ENCODE peak calls at places on chromosomes 3 and 15, in seven cellular contexts. One of them, this sample, is unnamed.

GRCh38 chr3:94011208-94011842 is 17.1 kb downstream of the STX19 start:
- DNase-seq in fibroblast of mammary gland: no peak
- DNase-seq in cardiac muscle cell: no peak
- DNase-seq in BE2C: no peak
- DNase-seq in NB4: no peak
- DNase-seq in progenitor cell of endocrine pancreas: no peak
- DNase-seq in adrenal gland: no peak
- DNase-seq in this sample: no peak

GRCh38 chr3:194749631-194750271 is 64.1 kb downstream of the FAM43A start:
- DNase-seq in fibroblast of mammary gland: no peak
- DNase-seq in cardiac muscle cell: peak
- DNase-seq in BE2C: no peak
- DNase-seq in NB4: no peak
- DNase-seq in progenitor cell of endocrine pancreas: no peak
- DNase-seq in adrenal gland: no peak
- DNase-seq in this sample: no peak

GRCh38 chr3:31356941-31357340 is 175.8 kb upstream of the STT3B start:
- DNase-seq in fibroblast of mammary gland: peak
- DNase-seq in cardiac muscle cell: no peak
- DNase-seq in BE2C: peak
- DNase-seq in NB4: peak
- DNase-seq in progenitor cell of endocrine pancreas: no peak
- DNase-seq in adrenal gland: peak
- DNase-seq in this sample: no peak

GRCh38 chr3:165256554-165256953 is 60.4 kb upstream of the SLITRK3 start:
- DNase-seq in fibroblast of mammary gland: no peak
- DNase-seq in cardiac muscle cell: no peak
- DNase-seq in BE2C: no peak
- DNase-seq in NB4: no peak
- DNase-seq in progenitor cell of endocrine pancreas: no peak
- DNase-seq in adrenal gland: no peak
- DNase-seq in this sample: no peak

GRCh38 chr3:37442397-37442796 is 268.0 kb upstream of the LRRFIP2 start:
- DNase-seq in fibroblast of mammary gland: no peak
- DNase-seq in cardiac muscle cell: no peak
- DNase-seq in BE2C: no peak
- DNase-seq in NB4: no peak
- DNase-seq in progenitor cell of endocrine pancreas: no peak
- DNase-seq in adrenal gland: no peak
- DNase-seq in this sample: no peak

GRCh38 chr3:175199961-175200360 is 340.8 kb downstream of the NAALADL2 start:
- DNase-seq in fibroblast of mammary gland: no peak
- DNase-seq in cardiac muscle cell: no peak
- DNase-seq in BE2C: no peak
- DNase-seq in NB4: no peak
- DNase-seq in progenitor cell of endocrine pancreas: no peak
- DNase-seq in adrenal gland: no peak
- DNase-seq in this sample: no peak

GRCh38 chr3:169701457-169701856 is 37.9 kb upstream of the MECOM start:
- DNase-seq in fibroblast of mammary gland: no peak
- DNase-seq in cardiac muscle cell: no peak
- DNase-seq in BE2C: no peak
- DNase-seq in NB4: no peak
- DNase-seq in progenitor cell of endocrine pancreas: no peak
- DNase-seq in adrenal gland: no peak
- DNase-seq in this sample: no peak

GRCh38 chr3:107775958-107776357 is 253.2 kb downstream of the BBX start:
- DNase-seq in fibroblast of mammary gland: no peak
- DNase-seq in cardiac muscle cell: no peak
- DNase-seq in BE2C: no peak
- DNase-seq in NB4: no peak
- DNase-seq in progenitor cell of endocrine pancreas: no peak
- DNase-seq in adrenal gland: no peak
- DNase-seq in this sample: no peak

GRCh38 chr3:175456496-175456895 is 597.4 kb downstream of the NAALADL2 start:
- DNase-seq in fibroblast of mammary gland: peak
- DNase-seq in cardiac muscle cell: no peak
- DNase-seq in BE2C: no peak
- DNase-seq in NB4: no peak
- DNase-seq in progenitor cell of endocrine pancreas: no peak
- DNase-seq in adrenal gland: no peak
- DNase-seq in this sample: no peak

GRCh38 chr15:100987143-100987542 is 68.0 kb downstream of the LRRK1 start:
- DNase-seq in fibroblast of mammary gland: peak
- DNase-seq in cardiac muscle cell: no peak
- DNase-seq in BE2C: no peak
- DNase-seq in NB4: no peak
- DNase-seq in progenitor cell of endocrine pancreas: no peak
- DNase-seq in adrenal gland: no peak
- DNase-seq in this sample: no peak

GRCh38 chr3:193375614-193376013 is 2.9 kb downstream of the ATP13A5 start:
- DNase-seq in fibroblast of mammary gland: no peak
- DNase-seq in cardiac muscle cell: no peak
- DNase-seq in BE2C: no peak
- DNase-seq in NB4: no peak
- DNase-seq in progenitor cell of endocrine pancreas: no peak
- DNase-seq in adrenal gland: no peak
- DNase-seq in this sample: no peak

GRCh38 chr3:89586256-89586655 is 478.8 kb downstream of the EPHA3 start:
- DNase-seq in fibroblast of mammary gland: no peak
- DNase-seq in cardiac muscle cell: no peak
- DNase-seq in BE2C: no peak
- DNase-seq in NB4: no peak
- DNase-seq in progenitor cell of endocrine pancreas: no peak
- DNase-seq in adrenal gland: no peak
- DNase-seq in this sample: no peak

GRCh38 chr3:169026543-169027181 is 636.9 kb downstream of the MECOM start:
- DNase-seq in fibroblast of mammary gland: peak
- DNase-seq in cardiac muscle cell: no peak
- DNase-seq in BE2C: no peak
- DNase-seq in NB4: no peak
- DNase-seq in progenitor cell of endocrine pancreas: no peak
- DNase-seq in adrenal gland: no peak
- DNase-seq in this sample: no peak

GRCh38 chr3:157436583-157437300 is at the start of gene PTX3:
- DNase-seq in fibroblast of mammary gland: peak
- DNase-seq in cardiac muscle cell: peak
- DNase-seq in BE2C: no peak
- DNase-seq in NB4: peak
- DNase-seq in progenitor cell of endocrine pancreas: no peak
- DNase-seq in adrenal gland: no peak
- DNase-seq in this sample: peak

GRCh38 chr3:104805508-104805907 is 561.2 kb upstream of the ALCAM start:
- DNase-seq in fibroblast of mammary gland: no peak
- DNase-seq in cardiac muscle cell: no peak
- DNase-seq in BE2C: no peak
- DNase-seq in NB4: no peak
- DNase-seq in progenitor cell of endocrine pancreas: no peak
- DNase-seq in adrenal gland: no peak
- DNase-seq in this sample: no peak

GRCh38 chr15:27241942-27242341 is 271.0 kb downstream of the GABRG3 start:
- DNase-seq in fibroblast of mammary gland: no peak
- DNase-seq in cardiac muscle cell: no peak
- DNase-seq in BE2C: no peak
- DNase-seq in NB4: no peak
- DNase-seq in progenitor cell of endocrine pancreas: no peak
- DNase-seq in adrenal gland: no peak
- DNase-seq in this sample: no peak

GRCh38 chr3:123283074-123283473 is 81.3 kb downstream of the SEC22A start:
- DNase-seq in fibroblast of mammary gland: no peak
- DNase-seq in cardiac muscle cell: no peak
- DNase-seq in BE2C: no peak
- DNase-seq in NB4: no peak
- DNase-seq in progenitor cell of endocrine pancreas: no peak
- DNase-seq in adrenal gland: peak
- DNase-seq in this sample: no peak

GRCh38 chr3:146036289-146036688 is 124.7 kb downstream of the PLOD2 start:
- DNase-seq in fibroblast of mammary gland: no peak
- DNase-seq in cardiac muscle cell: no peak
- DNase-seq in BE2C: no peak
- DNase-seq in NB4: no peak
- DNase-seq in progenitor cell of endocrine pancreas: no peak
- DNase-seq in adrenal gland: no peak
- DNase-seq in this sample: no peak

GRCh38 chr3:194540268-194540937 is 53.6 kb upstream of the ATP13A3 start:
- DNase-seq in fibroblast of mammary gland: peak
- DNase-seq in cardiac muscle cell: no peak
- DNase-seq in BE2C: no peak
- DNase-seq in NB4: peak
- DNase-seq in progenitor cell of endocrine pancreas: no peak
- DNase-seq in adrenal gland: no peak
- DNase-seq in this sample: no peak

GRCh38 chr15:32778391-32779176 is 60.8 kb downstream of the GREM1 start:
- DNase-seq in fibroblast of mammary gland: peak
- DNase-seq in cardiac muscle cell: no peak
- DNase-seq in BE2C: no peak
- DNase-seq in NB4: no peak
- DNase-seq in progenitor cell of endocrine pancreas: no peak
- DNase-seq in adrenal gland: no peak
- DNase-seq in this sample: no peak

GRCh38 chr3:155262295-155262694 is 31.2 kb downstream of the STRIT1 start:
- DNase-seq in fibroblast of mammary gland: no peak
- DNase-seq in cardiac muscle cell: no peak
- DNase-seq in BE2C: no peak
- DNase-seq in NB4: no peak
- DNase-seq in progenitor cell of endocrine pancreas: no peak
- DNase-seq in adrenal gland: no peak
- DNase-seq in this sample: no peak

GRCh38 chr15:57462391-57462790 is 86.1 kb downstream of the CGNL1 start:
- DNase-seq in fibroblast of mammary gland: peak
- DNase-seq in cardiac muscle cell: no peak
- DNase-seq in BE2C: no peak
- DNase-seq in NB4: no peak
- DNase-seq in progenitor cell of endocrine pancreas: no peak
- DNase-seq in adrenal gland: no peak
- DNase-seq in this sample: no peak

GRCh38 chr15:66865622-66866611 is 163.9 kb downstream of the SMAD6 start:
- DNase-seq in fibroblast of mammary gland: no peak
- DNase-seq in cardiac muscle cell: no peak
- DNase-seq in BE2C: no peak
- DNase-seq in NB4: peak
- DNase-seq in progenitor cell of endocrine pancreas: no peak
- DNase-seq in adrenal gland: peak
- DNase-seq in this sample: no peak

GRCh38 chr15:28101983-28102441 is 2.9 kb upstream of the OCA2 start:
- DNase-seq in fibroblast of mammary gland: no peak
- DNase-seq in cardiac muscle cell: no peak
- DNase-seq in BE2C: no peak
- DNase-seq in NB4: peak
- DNase-seq in progenitor cell of endocrine pancreas: no peak
- DNase-seq in adrenal gland: peak
- DNase-seq in this sample: no peak

GRCh38 chr15:76576526-76577279 is 240.1 kb downstream of the ISL2 start:
- DNase-seq in fibroblast of mammary gland: peak
- DNase-seq in cardiac muscle cell: peak
- DNase-seq in BE2C: no peak
- DNase-seq in NB4: no peak
- DNase-seq in progenitor cell of endocrine pancreas: no peak
- DNase-seq in adrenal gland: peak
- DNase-seq in this sample: no peak

GRCh38 chr3:111621535-111621934 is 26.4 kb upstream of the ZBED2 start:
- DNase-seq in fibroblast of mammary gland: no peak
- DNase-seq in cardiac muscle cell: peak
- DNase-seq in BE2C: peak
- DNase-seq in NB4: peak
- DNase-seq in progenitor cell of endocrine pancreas: no peak
- DNase-seq in adrenal gland: no peak
- DNase-seq in this sample: peak
- TF ChIP-seq CTCF in fibroblast of mammary gland: peak
- TF ChIP-seq CTCF in cardiac muscle cell: peak
- TF ChIP-seq CTCF in BE2C: peak
- TF ChIP-seq CTCF in NB4: peak
- TF ChIP-seq CTCF in progenitor cell of endocrine pancreas: peak
- TF ChIP-seq CTCF in adrenal gland: no peak
- TF ChIP-seq CTCF in this sample: peak

GRCh38 chr15:92747047-92747446 is 91.5 kb upstream of the FAM174B start:
- DNase-seq in fibroblast of mammary gland: no peak
- DNase-seq in cardiac muscle cell: no peak
- DNase-seq in BE2C: no peak
- DNase-seq in NB4: no peak
- DNase-seq in progenitor cell of endocrine pancreas: no peak
- DNase-seq in adrenal gland: no peak
- DNase-seq in this sample: no peak
- TF ChIP-seq CTCF in fibroblast of mammary gland: no peak
- TF ChIP-seq CTCF in cardiac muscle cell: no peak
- TF ChIP-seq CTCF in BE2C: no peak
- TF ChIP-seq CTCF in NB4: no peak
- TF ChIP-seq CTCF in progenitor cell of endocrine pancreas: no peak
- TF ChIP-seq CTCF in adrenal gland: no peak
- TF ChIP-seq CTCF in this sample: no peak

DNA sequence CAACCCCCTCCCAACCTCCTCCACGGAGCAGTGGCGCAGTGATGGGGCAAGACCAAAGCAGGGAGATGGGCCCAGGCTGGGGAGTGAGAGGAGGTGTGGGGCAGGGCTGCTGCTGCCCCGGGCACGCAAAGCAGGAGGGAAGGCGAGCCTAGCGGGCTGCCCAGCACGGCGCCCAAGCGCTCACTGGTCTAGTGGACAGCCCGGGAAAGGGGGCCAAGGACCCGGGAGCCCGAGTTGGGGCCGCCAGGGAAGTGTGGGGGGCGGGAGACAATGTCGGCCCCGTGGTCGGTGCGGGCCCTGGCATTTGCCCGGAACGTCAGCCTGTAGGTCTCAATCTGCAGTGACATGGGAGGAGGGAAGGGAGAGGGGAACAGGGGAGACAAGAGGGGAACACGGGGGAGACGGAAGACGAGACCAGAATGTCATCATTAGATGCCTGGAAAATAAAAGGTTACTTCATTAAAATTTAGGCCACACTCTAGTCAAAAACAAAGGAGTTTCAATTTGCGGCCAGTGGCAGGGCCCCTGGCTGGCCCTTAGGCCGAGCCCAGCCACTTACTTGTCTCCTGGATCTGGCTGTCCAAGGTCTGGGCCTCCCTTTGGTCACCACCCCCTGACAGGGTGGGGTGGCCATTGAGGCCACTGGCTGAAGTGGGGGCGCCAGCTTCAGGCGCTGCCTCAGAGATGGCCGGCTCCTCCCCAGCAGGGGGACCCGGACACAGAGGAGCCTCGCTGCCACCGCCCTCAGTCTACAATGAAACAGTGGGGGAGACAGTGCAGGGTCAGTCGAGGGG is 49.9 kb downstream of the DHX30 start:
- DNase-seq in fibroblast of mammary gland: no peak
- DNase-seq in cardiac muscle cell: no peak
- DNase-seq in BE2C: no peak
- DNase-seq in NB4: no peak
- DNase-seq in progenitor cell of endocrine pancreas: no peak
- DNase-seq in adrenal gland: no peak
- DNase-seq in this sample: no peak
- TF ChIP-seq CTCF in fibroblast of mammary gland: no peak
- TF ChIP-seq CTCF in cardiac muscle cell: no peak
- TF ChIP-seq CTCF in BE2C: no peak
- TF ChIP-seq CTCF in NB4: no peak
- TF ChIP-seq CTCF in progenitor cell of endocrine pancreas: no peak
- TF ChIP-seq CTCF in adrenal gland: no peak
- TF ChIP-seq CTCF in this sample: no peak

DNA sequence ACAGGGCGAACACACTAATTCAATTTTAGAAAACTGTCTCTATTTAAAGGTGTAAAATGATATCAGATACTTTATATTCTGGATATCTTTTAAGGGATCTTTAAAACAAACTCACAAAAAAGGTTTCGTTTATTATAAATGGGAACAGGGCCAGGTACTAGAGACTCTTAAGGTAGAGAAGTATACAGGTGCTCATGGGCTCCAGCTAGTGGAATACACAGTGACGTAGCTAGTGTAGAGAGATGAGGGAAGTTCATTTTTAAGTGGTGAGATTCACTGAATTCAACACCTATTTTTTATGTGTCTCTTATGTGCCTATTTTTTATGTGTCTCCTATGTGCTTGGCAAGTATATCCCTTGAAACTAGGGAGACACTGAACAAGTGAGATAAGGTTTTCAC is 132.7 kb upstream of the FAM3D start:
- DNase-seq in fibroblast of mammary gland: no peak
- DNase-seq in cardiac muscle cell: no peak
- DNase-seq in BE2C: no peak
- DNase-seq in NB4: no peak
- DNase-seq in progenitor cell of endocrine pancreas: no peak
- DNase-seq in adrenal gland: no peak
- DNase-seq in this sample: no peak
- TF ChIP-seq CTCF in fibroblast of mammary gland: no peak
- TF ChIP-seq CTCF in cardiac muscle cell: no peak
- TF ChIP-seq CTCF in BE2C: no peak
- TF ChIP-seq CTCF in NB4: no peak
- TF ChIP-seq CTCF in progenitor cell of endocrine pancreas: no peak
- TF ChIP-seq CTCF in adrenal gland: no peak
- TF ChIP-seq CTCF in this sample: no peak